ENCODE peak calls at places on chromosomes 1 and 21, in eight cellular contexts. O is Panc1, Q is HepG2, R is K562, W is HCT116, T is upper lobe of left lung, I is GM12878, B is GM23338. G is an unnamed sample.

GRCh38 chr1:53944469-53945182 is 873 bp downstream of the IFT25 start:
- ATAC-seq in O (no peak), Q (peak), R (peak), W (no peak), T (no peak), I (no peak), B (peak), G (no peak)

GRCh38 chr1:104380003-104380402 is 630.3 kb downstream of the AMY1C start:
- ATAC-seq in O (no peak), Q (no peak), R (no peak), W (no peak), T (no peak), I (no peak), B (no peak), G (no peak)

GRCh38 chr1:163162281-163162937 is 40.3 kb downstream of the RGS5 start:
- ATAC-seq in O (no peak), Q (no peak), R (no peak), W (no peak), T (no peak), I (no peak), B (no peak), G (no peak)

GRCh38 chr21:41216486-41216885 is 48.5 kb downstream of the BACE2 start:
- ATAC-seq in O (no peak), Q (no peak), R (peak), W (no peak), T (peak), I (no peak), B (no peak), G (no peak)

GRCh38 chr1:180964056-180964455 is 51.4 kb downstream of the KIAA1614 start:
- ATAC-seq in O (no peak), Q (no peak), R (no peak), W (no peak), T (no peak), I (no peak), B (no peak), G (no peak)

GRCh38 chr1:74343191-74343590 is 108.0 kb downstream of the TNNI3K start:
- ATAC-seq in O (no peak), Q (no peak), R (no peak), W (no peak), T (no peak), I (no peak), B (peak), G (no peak)

GRCh38 chr1:103250441-103250861 is 142.1 kb upstream of the COL11A1 start:
- ATAC-seq in O (peak), Q (no peak), R (no peak), W (peak), T (no peak), I (no peak), B (peak), G (no peak)

GRCh38 chr1:214213136-214213535 is 67.8 kb upstream of the SMYD2 start:
- ATAC-seq in O (no peak), Q (no peak), R (no peak), W (no peak), T (no peak), I (no peak), B (no peak), G (no peak)

GRCh38 chr1:96596226-96596625 is 125.4 kb upstream of the PTBP2 start:
- ATAC-seq in O (peak), Q (peak), R (peak), W (peak), T (no peak), I (peak), B (peak), G (no peak)

GRCh38 chr1:115507256-115507589 is 134.5 kb upstream of the VANGL1 start:
- ATAC-seq in O (peak), Q (peak), R (peak), W (peak), T (no peak), I (no peak), B (peak), G (no peak)

GRCh38 chr21:42063578-42064521 is 7.3 kb upstream of the UMODL1 start:
- ATAC-seq in O (no peak), Q (peak), R (no peak), W (no peak), T (peak), I (peak), B (peak), G (no peak)

GRCh38 chr1:226046240-226046639 is 16.3 kb upstream of the H3-3A start:
- ATAC-seq in O (peak), Q (peak), R (no peak), W (peak), T (no peak), I (no peak), B (no peak), G (no peak)

GRCh38 chr1:209723265-209723664 is 18.6 kb downstream of the HSD11B1 start:
- ATAC-seq in O (no peak), Q (no peak), R (no peak), W (no peak), T (no peak), I (no peak), B (no peak), G (no peak)

GRCh38 chr1:234702342-234703000 is 92.5 kb upstream of the IRF2BP2 start:
- ATAC-seq in O (no peak), Q (no peak), R (no peak), W (no peak), T (no peak), I (no peak), B (no peak), G (peak)

GRCh38 chr1:202835548-202836072 is 24.9 kb downstream of the PCAT6 start:
- ATAC-seq in O (no peak), Q (no peak), R (no peak), W (no peak), T (no peak), I (peak), B (peak), G (no peak)

GRCh38 chr1:39995973-39996393 is 41.0 kb downstream of the MFSD2A start:
- ATAC-seq in O (no peak), Q (no peak), R (no peak), W (no peak), T (peak), I (peak), B (no peak), G (no peak)

GRCh38 chr1:151196292-151196800 is 2.0 kb upstream of the PIP5K1A start:
- ATAC-seq in O (peak), Q (peak), R (peak), W (peak), T (no peak), I (peak), B (peak), G (peak)

GRCh38 chr21:37045139-37045538 is 27.7 kb downstream of the PIGP start:
- ATAC-seq in O (no peak), Q (no peak), R (no peak), W (no peak), T (no peak), I (no peak), B (no peak), G (no peak)

GRCh38 chr1:198809247-198809646 is 170.4 kb downstream of the PTPRC start:
- ATAC-seq in O (no peak), Q (no peak), R (no peak), W (no peak), T (no peak), I (no peak), B (no peak), G (no peak)

GRCh38 chr1:47827032-47827585 is 170.1 kb downstream of the TRABD2B start:
- ATAC-seq in O (no peak), Q (no peak), R (no peak), W (no peak), T (no peak), I (no peak), B (no peak), G (no peak)

GRCh38 chr1:98706173-98706848 is 44.8 kb downstream of the SNX7 start:
- ATAC-seq in O (no peak), Q (no peak), R (no peak), W (no peak), T (no peak), I (peak), B (no peak), G (no peak)

GRCh38 chr1:78339490-78339889 is 151.3 kb upstream of the PTGFR start:
- ATAC-seq in O (no peak), Q (no peak), R (no peak), W (peak), T (no peak), I (no peak), B (no peak), G (no peak)

GRCh38 chr1:66206563-66207154 is 327.3 kb upstream of the SGIP1 start:
- ATAC-seq in O (no peak), Q (peak), R (no peak), W (no peak), T (no peak), I (no peak), B (no peak), G (no peak)

GRCh38 chr1:108551157-108551862 is 8.6 kb upstream of the EEIG2 start:
- ATAC-seq in O (no peak), Q (no peak), R (no peak), W (no peak), T (no peak), I (peak), B (no peak), G (no peak)

GRCh38 chr1:188670837-188671236 is 1806.8 kb downstream of the BRINP3 start:
- ATAC-seq in O (no peak), Q (no peak), R (no peak), W (peak), T (no peak), I (no peak), B (no peak), G (no peak)

GRCh38 chr1:47663286-47663685 is 225.4 kb downstream of the FOXD2 start:
- ATAC-seq in O (no peak), Q (no peak), R (no peak), W (no peak), T (no peak), I (no peak), B (no peak), G (no peak)

GRCh38 chr1:2166695-2167094 is 27.9 kb downstream of the FAAP20 start:
- ATAC-seq in O (no peak), Q (no peak), R (no peak), W (no peak), T (no peak), I (no peak), B (no peak), G (no peak)

GRCh38 chr1:72564749-72565148 is 282.4 kb upstream of the NEGR1 start:
- ATAC-seq in O (no peak), Q (no peak), R (no peak), W (no peak), T (no peak), I (no peak), B (peak), G (no peak)
- TF ChIP-seq POLR2AphosphoS5 in O (no peak), Q (no peak), R (no peak), W (no peak), T (no peak), I (no peak), B (no peak), G (no peak)

DNA sequence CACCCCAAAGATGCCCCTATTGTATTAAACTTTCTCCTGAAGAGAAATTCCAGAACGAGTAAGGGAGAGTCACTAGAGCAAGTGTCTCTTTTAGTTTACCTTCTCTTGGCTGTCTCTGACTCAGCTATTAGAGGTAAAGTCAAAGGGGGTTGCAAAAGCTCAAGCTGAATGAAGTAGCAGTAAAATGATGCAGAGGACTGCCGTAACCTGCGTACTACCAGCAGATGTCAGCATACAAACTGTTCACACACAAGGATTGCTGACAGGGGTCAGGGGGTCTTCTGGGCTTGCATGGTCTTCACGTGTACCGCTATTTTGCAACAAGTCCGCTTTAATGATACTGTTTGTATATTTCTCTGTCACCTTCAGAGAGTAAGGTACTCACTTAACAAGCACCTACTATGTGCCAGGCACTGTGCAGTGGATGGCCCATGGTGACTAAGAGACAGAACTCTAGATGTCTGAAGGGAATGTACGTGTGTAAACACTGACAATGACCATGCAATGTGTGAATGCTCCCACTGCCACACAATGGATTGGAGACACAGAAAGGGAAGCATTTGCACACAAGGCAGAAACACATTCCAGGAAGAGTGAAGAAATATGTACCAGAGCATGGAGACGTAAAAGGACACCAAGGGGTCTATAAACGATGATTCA is 34.9 kb downstream of the CHML start:
- ATAC-seq in O (no peak), Q (peak), R (peak), W (peak), T (no peak), I (no peak), B (peak), G (no peak)
- TF ChIP-seq CTCF in O (peak), Q (peak), R (peak), W (peak), T (no peak), I (no peak), B (peak), G (no peak)

DNA sequence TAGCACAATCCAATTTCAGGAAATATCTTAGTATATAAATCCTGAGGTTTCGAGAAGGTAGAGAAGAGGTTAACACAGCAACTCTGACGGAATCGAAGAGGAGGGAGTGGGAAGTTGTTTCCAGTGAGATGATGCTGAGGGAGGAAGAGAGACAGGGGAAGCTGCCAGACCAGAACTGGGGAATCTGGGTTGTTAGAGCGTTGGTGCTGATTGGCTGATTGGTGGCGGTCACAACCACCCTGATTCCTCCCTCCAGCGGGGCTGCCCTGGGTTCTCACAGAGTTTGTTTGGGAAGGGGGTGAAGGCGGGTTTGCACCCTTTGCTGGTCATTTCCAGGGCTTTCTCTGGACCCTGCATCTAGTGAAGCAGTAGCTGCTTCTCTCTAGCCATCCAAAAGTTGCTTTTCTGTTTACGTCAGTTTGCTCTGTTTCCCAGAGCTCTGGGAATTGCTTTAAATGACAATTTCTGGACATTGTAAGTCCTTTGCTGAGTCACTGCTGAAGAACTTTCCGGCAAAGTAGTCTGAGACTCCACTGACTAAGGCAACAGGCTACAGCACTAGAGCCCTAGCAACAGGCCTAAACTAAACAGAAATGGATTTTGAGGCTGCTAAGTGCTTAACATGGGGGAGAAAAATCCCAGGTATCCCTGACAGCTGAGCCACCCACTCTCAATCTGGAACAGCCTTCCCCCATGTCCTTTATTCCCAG is 90.1 kb downstream of the TENT5C start:
- ATAC-seq in O (no peak), Q (no peak), R (peak), W (no peak), T (peak), I (no peak), B (peak), G (peak)
- TF ChIP-seq POLR2AphosphoS5 in O (no peak), Q (no peak), R (no peak), W (no peak), T (no peak), I (no peak), B (no peak), G (peak)

GRCh38 chr1:224735159-224735558 is 119.0 kb downstream of the CNIH3 start:
- ATAC-seq in O (no peak), Q (no peak), R (no peak), W (no peak), T (no peak), I (no peak), B (no peak), G (no peak)

GRCh38 chr1:224733021-224733911 is 117.1 kb downstream of the CNIH3 start:
- ATAC-seq in O (no peak), Q (peak), R (peak), W (no peak), T (no peak), I (peak), B (no peak), G (peak)

GRCh38 chr1:224732367-224733006 is 116.4 kb downstream of the CNIH3 start:
- ATAC-seq in O (no peak), Q (peak), R (no peak), W (no peak), T (no peak), I (no peak), B (no peak), G (no peak)

GRCh38 chr1:224736619-224737352 is 120.7 kb downstream of the CNIH3 start:
- ATAC-seq in O (no peak), Q (peak), R (peak), W (no peak), T (no peak), I (peak), B (peak), G (peak)

GRCh38 chr1:224734261-224734935 is 118.3 kb downstream of the CNIH3 start:
- ATAC-seq in O (no peak), Q (peak), R (peak), W (peak), T (no peak), I (no peak), B (peak), G (no peak)
- TF ChIP-seq CTCF in O (no peak), Q (no peak), R (peak), W (peak), T (no peak), I (peak), B (peak), G (no peak)

GRCh38 chr1:70768211-70768610 is 279.4 kb downstream of the PTGER3 start:
- ATAC-seq in O (no peak), Q (no peak), R (no peak), W (no peak), T (no peak), I (no peak), B (no peak), G (no peak)

GRCh38 chr1:70762386-70762785 is 285.2 kb downstream of the PTGER3 start:
- ATAC-seq in O (no peak), Q (no peak), R (no peak), W (no peak), T (no peak), I (no peak), B (no peak), G (no peak)

GRCh38 chr1:70764747-70765146 is 282.9 kb downstream of the PTGER3 start:
- ATAC-seq in O (no peak), Q (no peak), R (peak), W (no peak), T (no peak), I (no peak), B (no peak), G (no peak)

GRCh38 chr1:70767377-70767776 is 280.2 kb downstream of the PTGER3 start:
- ATAC-seq in O (no peak), Q (no peak), R (no peak), W (no peak), T (no peak), I (no peak), B (no peak), G (no peak)
- TF ChIP-seq POLR2AphosphoS5 in O (no peak), Q (no peak), R (no peak), W (no peak), T (no peak), I (no peak), B (no peak), G (no peak)

GRCh38 chr1:27138368-27138767 is 16.6 kb downstream of the SLC9A1 start:
- ATAC-seq in O (no peak), Q (no peak), R (no peak), W (no peak), T (no peak), I (no peak), B (no peak), G (no peak)

GRCh38 chr1:27137022-27137542 is 17.8 kb downstream of the SLC9A1 start:
- ATAC-seq in O (no peak), Q (no peak), R (peak), W (no peak), T (peak), I (peak), B (peak), G (no peak)

GRCh38 chr1:27137544-27138075 is 17.3 kb downstream of the SLC9A1 start:
- ATAC-seq in O (no peak), Q (peak), R (peak), W (no peak), T (peak), I (no peak), B (no peak), G (peak)

GRCh38 chr1:27133990-27134389 is 20.9 kb downstream of the SLC9A1 start:
- ATAC-seq in O (no peak), Q (no peak), R (no peak), W (no peak), T (no peak), I (peak), B (no peak), G (no peak)

GRCh38 chr1:27135920-27136551 is 18.9 kb downstream of the SLC9A1 start:
- ATAC-seq in O (peak), Q (peak), R (peak), W (peak), T (no peak), I (peak), B (peak), G (no peak)
- TF ChIP-seq CTCF in O (no peak), Q (no peak), R (peak), W (peak), T (no peak), I (no peak), B (peak), G (no peak)

DNA sequence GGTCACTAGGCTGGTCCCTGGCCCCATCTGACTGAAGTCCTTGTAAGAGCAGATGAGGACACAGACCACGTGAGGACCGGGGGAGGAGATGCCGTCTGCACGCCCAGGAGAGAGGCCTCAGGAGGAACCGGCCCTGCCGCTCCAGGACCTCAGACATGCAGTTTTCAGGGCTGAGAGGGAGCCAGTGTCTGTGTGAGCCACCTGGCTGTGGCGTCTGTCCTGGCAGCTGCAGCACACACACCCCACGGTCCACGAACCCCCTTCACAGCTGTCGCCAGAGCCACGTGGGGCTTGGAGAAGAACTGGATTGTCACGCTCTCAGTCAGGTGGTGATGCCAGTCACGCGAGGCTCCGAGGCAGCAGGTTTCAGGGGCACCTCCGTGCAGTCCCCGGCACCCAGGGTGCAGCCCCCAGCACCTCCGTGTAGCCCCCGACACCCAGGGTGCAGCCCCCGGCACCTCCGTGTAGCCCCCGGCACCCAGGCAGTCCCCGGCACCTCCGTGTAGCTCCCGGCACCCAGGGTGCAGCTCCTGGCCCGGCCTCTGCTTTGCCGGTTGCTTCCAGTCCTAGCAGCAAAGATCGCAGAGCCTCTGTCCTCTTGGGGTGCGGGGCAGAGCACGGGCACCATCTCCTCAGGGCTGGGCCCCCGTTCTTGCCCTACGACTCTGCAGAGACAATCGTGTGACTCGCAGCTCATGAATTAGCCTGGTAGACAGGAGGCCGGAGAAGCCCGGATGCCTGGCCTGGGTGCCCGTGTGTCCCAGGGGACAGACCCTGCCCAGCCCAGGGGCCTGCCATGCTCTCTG is 19.0 kb upstream of the SUMO3 start:
- ATAC-seq in O (peak), Q (peak), R (peak), W (peak), T (peak), I (no peak), B (peak), G (peak)
- TF ChIP-seq POLR2AphosphoS5 in O (no peak), Q (no peak), R (no peak), W (no peak), T (no peak), I (no peak), B (no peak), G (no peak)